ENCODE peak calls at places on chromosomes 12 and 14, in four cellular contexts. G is WERI-Rb-1, A is right atrium auricular region, F is AG09319. S is an unnamed sample.
A peak's percentile ranks its signal among the peaks of the same experiment; 100 is the strongest.

GRCh38 chr12:74292351-74293194 is 245.1 kb upstream of the ATXN7L3B start:
- DNase-seq in G (no peak), A (no peak), F (no peak), S (no peak)

GRCh38 chr14:23657959-23658470 is 21.9 kb downstream of the DHRS2 start:
- DNase-seq in G (no peak), A (no peak), F (no peak), S (no peak)

GRCh38 chr14:95365401-95365800 is 45.7 kb upstream of the CLMN start:
- DNase-seq in G (no peak), A (no peak), F (peak; percentile 2), S (no peak)

GRCh38 chr14:50057331-50057730 is 59.0 kb downstream of the VCPKMT start:
- DNase-seq in G (no peak), A (no peak), F (no peak), S (no peak)

GRCh38 chr12:130739571-130739970 is 23.5 kb upstream of the RIMBP2 start:
- DNase-seq in G (no peak), A (no peak), F (no peak), S (no peak)

GRCh38 chr12:59651230-59651920 is 55.5 kb downstream of the SLC16A7 start:
- DNase-seq in G (no peak), A (no peak), F (no peak), S (no peak)

GRCh38 chr12:45314770-45315169 is 98.9 kb downstream of the ANO6 start:
- DNase-seq in G (no peak), A (no peak), F (no peak), S (no peak)

GRCh38 chr12:89464974-89465592 is 59.5 kb downstream of the GALNT4 start:
- DNase-seq in G (no peak), A (no peak), F (no peak), S (no peak)

GRCh38 chr14:95272057-95272456 is 47.7 kb downstream of the CLMN start:
- DNase-seq in G (no peak), A (no peak), F (no peak), S (no peak)

GRCh38 chr12:124294686-124295315 is at the start of gene RFLNA:
- DNase-seq in G (peak; percentile 38), A (no peak), F (no peak), S (peak; percentile 67)

GRCh38 chr14:20456971-20457370 is 1.9 kb downstream of the APEX1 start:
- DNase-seq in G (no peak), A (no peak), F (no peak), S (no peak)

GRCh38 chr12:53683494-53683893 is 7.6 kb upstream of the ATP5MC2 start:
- DNase-seq in G (no peak), A (no peak), F (no peak), S (no peak)

GRCh38 chr12:40697566-40698257 is 5.5 kb downstream of the CNTN1 start:
- DNase-seq in G (peak; percentile 59), A (no peak), F (no peak), S (no peak)

GRCh38 chr14:68894802-68895201 is 84.3 kb downstream of the ACTN1 start:
- DNase-seq in G (no peak), A (no peak), F (no peak), S (no peak)

GRCh38 chr14:30283822-30284446 is 275.0 kb upstream of the G2E3 start:
- DNase-seq in G (peak; percentile 55), A (no peak), F (no peak), S (peak; percentile 38)

GRCh38 chr12:119684730-119685129 is 16.8 kb downstream of the PRKAB1 start:
- DNase-seq in G (no peak), A (no peak), F (no peak), S (no peak)

GRCh38 chr14:39467889-39468524 is 35.8 kb upstream of the FBXO33 start:
- DNase-seq in G (peak; percentile 46), A (no peak), F (no peak), S (peak; percentile 36)

GRCh38 chr12:18275974-18276373 is 14.7 kb downstream of the PIK3C2G start:
- DNase-seq in G (no peak), A (no peak), F (no peak), S (no peak)

GRCh38 chr12:85186236-85186635 is 93.8 kb upstream of the ALX1 start:
- DNase-seq in G (no peak), A (no peak), F (no peak), S (no peak)

GRCh38 chr12:24045816-24046257 is 96.4 kb upstream of the SOX5 start:
- DNase-seq in G (no peak), A (no peak), F (peak; percentile 27), S (no peak)

GRCh38 chr14:87540339-87540738 is 452.6 kb downstream of the GALC start:
- DNase-seq in G (no peak), A (no peak), F (no peak), S (no peak)

GRCh38 chr14:97840159-97840558 is 1043.0 kb downstream of the VRK1 start:
- DNase-seq in G (no peak), A (no peak), F (no peak), S (no peak)

GRCh38 chr12:2902287-2902880 is 11.7 kb downstream of the TULP3 start:
- DNase-seq in G (no peak), A (no peak), F (no peak), S (no peak)

GRCh38 chr14:96805906-96806305 is 8.7 kb downstream of the VRK1 start:
- DNase-seq in G (no peak), A (no peak), F (no peak), S (no peak)

GRCh38 chr14:77508249-77508648 is 9.6 kb upstream of the ISM2 start:
- DNase-seq in G (no peak), A (no peak), F (peak; percentile 14), S (no peak)

GRCh38 chr14:104774453-104775072 is 21.0 kb downstream of the AKT1 start:
- DNase-seq in G (no peak), A (no peak), F (no peak), S (no peak)

GRCh38 chr14:50999726-51000125 is 55.4 kb upstream of the PYGL start:
- DNase-seq in G (no peak), A (no peak), F (no peak), S (no peak)

GRCh38 chr12:28899951-28900350 is 249.1 kb upstream of the FAR2 start:
- DNase-seq in G (no peak), A (no peak), F (peak; percentile 87), S (no peak)

GRCh38 chr12:98156697-98157096 is 358.7 kb upstream of the TMPO start:
- DNase-seq in G (no peak), A (no peak), F (no peak), S (no peak)

GRCh38 chr12:106918746-106919145 is 37.0 kb upstream of the TMEM263 start:
- DNase-seq in G (peak; percentile 26), A (no peak), F (no peak), S (peak; percentile 24)
- TF ChIP-seq CTCF in G (peak; percentile 65), A (peak; percentile 62), F (peak; percentile 32), S (peak; percentile 72)

GRCh38 chr14:59239030-59239429 is 50.6 kb downstream of the DAAM1 start:
- DNase-seq in G (no peak), A (no peak), F (no peak), S (no peak)
- TF ChIP-seq CTCF in G (no peak), A (no peak), F (no peak), S (no peak)

DNA sequence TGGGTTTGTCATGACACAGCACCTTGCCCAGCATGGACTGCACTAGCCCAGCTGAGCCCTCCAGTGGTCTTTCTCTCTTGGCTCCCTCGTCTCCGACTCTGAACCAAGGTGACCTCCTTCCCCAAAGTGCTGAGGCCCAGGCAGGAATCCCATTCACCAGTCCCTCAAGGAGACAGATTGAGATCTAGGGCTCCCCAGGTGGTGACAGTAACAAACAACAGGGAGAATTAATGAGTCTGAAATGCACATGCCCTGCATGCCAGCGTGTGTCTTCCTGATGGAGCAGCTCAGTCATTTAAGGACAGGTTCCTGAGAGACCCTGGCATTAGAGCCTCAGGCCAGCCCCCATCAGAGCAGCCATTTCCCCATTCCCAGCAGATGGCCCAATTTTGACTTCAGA is 51.4 kb upstream of the OAS1 start:
- DNase-seq in G (no peak), A (no peak), F (no peak), S (no peak)
- TF ChIP-seq CTCF in G (peak; percentile 27), A (no peak), F (no peak), S (no peak)

DNA sequence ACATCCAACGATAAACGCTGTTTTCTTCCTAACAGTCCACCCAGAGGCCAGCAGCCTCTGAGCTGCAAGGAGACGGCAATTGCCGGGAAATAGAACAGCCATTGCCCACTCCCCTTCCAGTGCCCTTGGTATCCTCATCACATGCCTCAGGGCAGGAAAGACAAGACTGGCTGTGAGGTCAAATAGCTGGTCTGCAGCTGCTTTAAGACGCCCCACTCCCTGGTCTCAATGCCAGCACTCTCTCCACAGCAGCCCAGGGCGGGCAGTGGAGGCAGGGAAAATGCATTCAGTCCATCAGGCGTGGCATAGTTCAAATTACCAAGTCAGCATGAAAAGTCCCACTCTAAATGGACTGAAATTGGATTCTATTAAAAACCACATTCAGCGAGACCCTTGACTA is 35.6 kb downstream of the TTC9 start:
- DNase-seq in G (no peak), A (no peak), F (no peak), S (no peak)
- TF ChIP-seq CTCF in G (no peak), A (no peak), F (no peak), S (no peak)

GRCh38 chr12:5798242-5799015 is 146.6 kb downstream of the ANO2 start:
- DNase-seq in G (no peak), A (no peak), F (no peak), S (no peak)

GRCh38 chr12:5792350-5792749 is 152.7 kb downstream of the ANO2 start:
- DNase-seq in G (no peak), A (no peak), F (no peak), S (no peak)

GRCh38 chr12:5797661-5798060 is 147.4 kb downstream of the ANO2 start:
- DNase-seq in G (no peak), A (no peak), F (no peak), S (no peak)

GRCh38 chr12:5794156-5794555 is 150.9 kb downstream of the ANO2 start:
- DNase-seq in G (no peak), A (no peak), F (no peak), S (no peak)

DNA sequence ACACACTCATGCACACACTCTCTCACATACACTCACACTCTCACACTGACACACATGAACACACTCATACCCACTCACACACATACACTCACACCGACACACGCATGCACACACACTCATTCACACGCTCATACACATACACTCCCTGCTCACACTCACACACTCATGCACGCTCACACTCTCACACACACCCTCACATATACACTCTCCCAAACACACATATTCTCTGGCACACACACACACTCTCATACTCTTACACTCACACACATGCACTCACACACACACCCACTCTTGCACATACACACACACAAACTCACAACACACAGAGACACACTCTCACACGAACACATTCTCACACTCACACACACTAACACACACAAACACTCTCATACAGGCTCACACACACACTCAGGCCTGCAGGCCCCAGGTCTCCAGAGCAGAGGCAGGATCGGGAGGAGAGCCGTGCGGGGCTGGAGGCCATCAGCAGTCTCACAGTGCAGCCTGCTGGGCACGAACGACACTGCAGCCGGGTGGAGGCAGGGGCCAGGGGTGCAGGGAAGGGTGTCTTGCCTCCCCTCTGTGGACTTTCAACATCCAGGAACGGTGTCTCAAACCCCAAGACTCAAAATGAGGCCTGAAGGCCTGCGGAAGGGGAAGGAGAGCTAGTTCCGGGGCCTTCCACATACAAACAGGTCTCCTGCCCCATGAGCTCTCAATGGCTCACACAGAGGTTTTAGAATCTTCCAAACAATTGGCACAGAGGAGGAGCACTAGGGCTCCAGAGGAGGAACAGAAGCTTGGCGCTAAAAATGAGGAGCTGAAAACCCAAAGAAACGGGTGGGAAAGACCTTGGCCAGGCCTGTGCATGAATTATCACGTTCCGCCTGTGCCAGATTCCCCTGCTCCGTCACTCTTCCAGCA is 148.6 kb downstream of the ANO2 start:
- DNase-seq in G (peak; percentile 61), A (no peak), F (no peak), S (peak; percentile 82)
- TF ChIP-seq CTCF in G (peak; percentile 93), A (peak; percentile 70), F (peak; percentile 19), S (peak; percentile 85)

GRCh38 chr12:49369723-49370145 is 2.5 kb downstream of the SPATS2 start:
- DNase-seq in G (peak; percentile 18), A (no peak), F (no peak), S (no peak)
- TF ChIP-seq CTCF in G (peak; percentile 2), A (peak; percentile 46), F (peak; percentile 36), S (peak; percentile 23)

GRCh38 chr12:122865268-122866231 is 30.3 kb downstream of the HIP1R start:
- DNase-seq in G (peak; percentile 82), A (no peak), F (no peak), S (no peak)
- TF ChIP-seq CTCF in G (peak; percentile 77), A (peak; percentile 52), F (peak; percentile 30), S (peak; percentile 30)